ENCODE peak calls at places on chromosomes 7 and 10, in four cellular contexts. One of them, this sample, is unnamed.

GRCh38 chr10:60978287-60979115 is 34.5 kb upstream of the RHOBTB1 start:
- DNase-seq in osteocyte: no peak
- DNase-seq in CD4-positive, alpha-beta T cell: no peak
- DNase-seq in upper lobe of right lung: no peak
- DNase-seq in this sample: no peak

GRCh38 chr7:16345979-16346958 is 75.1 kb downstream of the CRPPA start:
- DNase-seq in CD4-positive, alpha-beta T cell: no peak
- DNase-seq in osteocyte: no peak
- DNase-seq in upper lobe of right lung: no peak
- DNase-seq in this sample: no peak

GRCh38 chr10:47458466-47459154 is 25.3 kb downstream of the ANXA8 start:
- DNase-seq in CD4-positive, alpha-beta T cell: no peak
- DNase-seq in osteocyte: no peak
- DNase-seq in upper lobe of right lung: no peak
- DNase-seq in this sample: no peak

GRCh38 chr10:79102056-79102874 is 33.5 kb downstream of the ZMIZ1 start:
- DNase-seq in CD4-positive, alpha-beta T cell: no peak
- DNase-seq in osteocyte: peak; percentile 87
- DNase-seq in upper lobe of right lung: no peak
- DNase-seq in this sample: no peak

GRCh38 chr10:22609719-22610118 is 104.7 kb downstream of the PIP4K2A start:
- DNase-seq in CD4-positive, alpha-beta T cell: no peak
- DNase-seq in osteocyte: no peak
- DNase-seq in upper lobe of right lung: no peak
- DNase-seq in this sample: no peak

GRCh38 chr7:111878788-111879187 is 316.5 kb upstream of the IMMP2L start:
- DNase-seq in CD4-positive, alpha-beta T cell: no peak
- DNase-seq in upper lobe of right lung: no peak
- DNase-seq in osteocyte: no peak
- DNase-seq in this sample: no peak

GRCh38 chr7:133887459-133887858 is 239.7 kb upstream of the LRGUK start:
- DNase-seq in upper lobe of right lung: no peak
- DNase-seq in osteocyte: no peak
- DNase-seq in CD4-positive, alpha-beta T cell: no peak
- DNase-seq in this sample: no peak

GRCh38 chr7:155780884-155781283 is 31.4 kb downstream of the SHH start:
- DNase-seq in CD4-positive, alpha-beta T cell: no peak
- DNase-seq in osteocyte: no peak
- DNase-seq in upper lobe of right lung: no peak
- DNase-seq in this sample: no peak

GRCh38 chr7:135801877-135802276 is 53.3 kb upstream of the FAM180A start:
- DNase-seq in upper lobe of right lung: no peak
- DNase-seq in osteocyte: no peak
- DNase-seq in CD4-positive, alpha-beta T cell: no peak
- DNase-seq in this sample: no peak

GRCh38 chr10:119313645-119314044 is 106.3 kb downstream of the GRK5 start:
- DNase-seq in upper lobe of right lung: no peak
- DNase-seq in CD4-positive, alpha-beta T cell: peak; percentile 41
- DNase-seq in osteocyte: no peak
- DNase-seq in this sample: peak; percentile 70

GRCh38 chr10:79905322-79906314 is 43.3 kb downstream of the SFTPD start:
- DNase-seq in osteocyte: no peak
- DNase-seq in CD4-positive, alpha-beta T cell: no peak
- DNase-seq in upper lobe of right lung: no peak
- DNase-seq in this sample: no peak

GRCh38 chr7:13231216-13231615 is 543.8 kb downstream of the ARL4A start:
- DNase-seq in upper lobe of right lung: no peak
- DNase-seq in CD4-positive, alpha-beta T cell: no peak
- DNase-seq in osteocyte: no peak
- DNase-seq in this sample: no peak

GRCh38 chr7:17056491-17057142 is 174.8 kb upstream of the AGR3 start:
- DNase-seq in osteocyte: no peak
- DNase-seq in upper lobe of right lung: no peak
- DNase-seq in CD4-positive, alpha-beta T cell: no peak
- DNase-seq in this sample: no peak

GRCh38 chr7:133857376-133858119 is 269.6 kb upstream of the LRGUK start:
- DNase-seq in CD4-positive, alpha-beta T cell: no peak
- DNase-seq in osteocyte: no peak
- DNase-seq in upper lobe of right lung: no peak
- DNase-seq in this sample: no peak

GRCh38 chr10:46273506-46274477 is 13.0 kb upstream of the ANTXRL start:
- DNase-seq in osteocyte: peak; percentile 59
- DNase-seq in upper lobe of right lung: no peak
- DNase-seq in CD4-positive, alpha-beta T cell: no peak
- DNase-seq in this sample: no peak

GRCh38 chr10:11687779-11688447 is 54.3 kb upstream of the ECHDC3 start:
- DNase-seq in upper lobe of right lung: no peak
- DNase-seq in CD4-positive, alpha-beta T cell: no peak
- DNase-seq in osteocyte: no peak
- DNase-seq in this sample: no peak

GRCh38 chr10:90788987-90789386 is 68.9 kb downstream of the HTR7 start:
- DNase-seq in CD4-positive, alpha-beta T cell: no peak
- DNase-seq in upper lobe of right lung: no peak
- DNase-seq in osteocyte: no peak
- DNase-seq in this sample: no peak

GRCh38 chr7:64879097-64879730 is 23.9 kb upstream of the ZNF273 start:
- DNase-seq in CD4-positive, alpha-beta T cell: no peak
- DNase-seq in osteocyte: peak; percentile 72
- DNase-seq in upper lobe of right lung: no peak
- DNase-seq in this sample: peak; percentile 12

GRCh38 chr7:154430640-154431039 is 378.4 kb downstream of the DPP6 start:
- DNase-seq in upper lobe of right lung: no peak
- DNase-seq in CD4-positive, alpha-beta T cell: no peak
- DNase-seq in osteocyte: no peak
- DNase-seq in this sample: no peak

GRCh38 chr10:131159771-131160170 is 151.8 kb downstream of the TCERG1L start:
- DNase-seq in upper lobe of right lung: peak; percentile 25
- DNase-seq in CD4-positive, alpha-beta T cell: no peak
- DNase-seq in osteocyte: no peak
- DNase-seq in this sample: no peak

GRCh38 chr10:49783645-49784044 is 21.5 kb upstream of the OGDHL start:
- DNase-seq in upper lobe of right lung: no peak
- DNase-seq in CD4-positive, alpha-beta T cell: no peak
- DNase-seq in osteocyte: no peak
- DNase-seq in this sample: no peak

GRCh38 chr7:28748934-28749584 is 209.1 kb downstream of the TRIL start:
- DNase-seq in upper lobe of right lung: no peak
- DNase-seq in osteocyte: no peak
- DNase-seq in CD4-positive, alpha-beta T cell: no peak
- DNase-seq in this sample: no peak

GRCh38 chr10:30184397-30185033 is 125.1 kb upstream of the JCAD start:
- DNase-seq in CD4-positive, alpha-beta T cell: no peak
- DNase-seq in osteocyte: no peak
- DNase-seq in upper lobe of right lung: no peak
- DNase-seq in this sample: no peak

GRCh38 chr10:80182986-80183385 is 22.4 kb downstream of the ANXA11 start:
- DNase-seq in CD4-positive, alpha-beta T cell: no peak
- DNase-seq in upper lobe of right lung: no peak
- DNase-seq in osteocyte: no peak
- DNase-seq in this sample: no peak

GRCh38 chr10:13335881-13336280 is 12.2 kb downstream of the SEPHS1 start:
- DNase-seq in osteocyte: no peak
- DNase-seq in CD4-positive, alpha-beta T cell: no peak
- DNase-seq in upper lobe of right lung: no peak
- DNase-seq in this sample: no peak

GRCh38 chr10:129516846-129517679 is 50.0 kb downstream of the MGMT start:
- DNase-seq in upper lobe of right lung: no peak
- DNase-seq in CD4-positive, alpha-beta T cell: no peak
- DNase-seq in osteocyte: peak; percentile 76
- DNase-seq in this sample: no peak

GRCh38 chr7:2738110-2738509 is 50.1 kb downstream of the AMZ1 start:
- DNase-seq in upper lobe of right lung: no peak
- DNase-seq in osteocyte: peak; percentile 64
- DNase-seq in CD4-positive, alpha-beta T cell: no peak
- DNase-seq in this sample: no peak

GRCh38 chr10:99682032-99682431 is 22.7 kb downstream of the ENTPD7 start:
- DNase-seq in CD4-positive, alpha-beta T cell: no peak
- DNase-seq in osteocyte: no peak
- DNase-seq in upper lobe of right lung: no peak
- DNase-seq in this sample: no peak

GRCh38 chr7:20158684-20159083 is 58.5 kb downstream of the MACC1 start:
- DNase-seq in upper lobe of right lung: no peak
- DNase-seq in CD4-positive, alpha-beta T cell: no peak
- DNase-seq in osteocyte: no peak
- DNase-seq in this sample: no peak
- TF ChIP-seq CTCF in upper lobe of right lung: peak; percentile 33
- TF ChIP-seq CTCF in CD4-positive, alpha-beta T cell: no peak
- TF ChIP-seq CTCF in osteocyte: peak; percentile 52
- TF ChIP-seq CTCF in this sample: no peak

DNA sequence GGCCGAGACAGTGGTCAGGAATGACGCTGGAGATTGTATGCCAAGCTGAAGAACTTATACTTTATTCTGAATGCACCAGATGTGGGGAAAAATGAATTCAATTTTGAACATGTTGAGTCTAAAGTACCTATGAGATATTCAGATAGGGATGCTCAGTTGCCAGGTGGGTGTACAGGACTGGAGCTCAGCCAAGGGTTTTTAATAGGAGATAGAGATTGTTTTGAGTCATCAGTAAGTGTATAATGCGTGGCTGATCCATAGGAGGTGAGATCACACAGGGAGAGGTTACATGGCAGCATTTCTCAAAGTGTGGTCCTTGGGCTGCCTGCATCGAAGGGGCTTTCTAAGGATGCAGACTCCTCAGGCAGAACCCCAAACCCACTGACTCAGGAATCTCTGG is 6.8 kb upstream of the HIPK2 start:
- DNase-seq in CD4-positive, alpha-beta T cell: no peak
- DNase-seq in osteocyte: no peak
- DNase-seq in upper lobe of right lung: no peak
- DNase-seq in this sample: no peak
- TF ChIP-seq CTCF in CD4-positive, alpha-beta T cell: no peak
- TF ChIP-seq CTCF in osteocyte: no peak
- TF ChIP-seq CTCF in upper lobe of right lung: no peak
- TF ChIP-seq CTCF in this sample: no peak

GRCh38 chr10:5092375-5092774 is 1.8 kb upstream of the AKR1C3 start:
- DNase-seq in CD4-positive, alpha-beta T cell: no peak
- DNase-seq in osteocyte: no peak
- DNase-seq in upper lobe of right lung: no peak
- DNase-seq in this sample: no peak

GRCh38 chr10:5091196-5091595 is 3.0 kb upstream of the AKR1C3 start:
- DNase-seq in upper lobe of right lung: no peak
- DNase-seq in CD4-positive, alpha-beta T cell: no peak
- DNase-seq in osteocyte: no peak
- DNase-seq in this sample: no peak

GRCh38 chr10:5090551-5090950 is 3.7 kb upstream of the AKR1C3 start:
- DNase-seq in upper lobe of right lung: no peak
- DNase-seq in CD4-positive, alpha-beta T cell: no peak
- DNase-seq in osteocyte: no peak
- DNase-seq in this sample: no peak

GRCh38 chr10:5088703-5089261 is 5.4 kb upstream of the AKR1C3 start:
- DNase-seq in CD4-positive, alpha-beta T cell: no peak
- DNase-seq in osteocyte: no peak
- DNase-seq in upper lobe of right lung: no peak
- DNase-seq in this sample: no peak

GRCh38 chr10:5089869-5090268 is 4.3 kb upstream of the AKR1C3 start:
- DNase-seq in upper lobe of right lung: no peak
- DNase-seq in osteocyte: no peak
- DNase-seq in CD4-positive, alpha-beta T cell: no peak
- DNase-seq in this sample: no peak
- TF ChIP-seq CTCF in upper lobe of right lung: peak; percentile 36
- TF ChIP-seq CTCF in osteocyte: peak; percentile 32
- TF ChIP-seq CTCF in CD4-positive, alpha-beta T cell: no peak
- TF ChIP-seq CTCF in this sample: peak; percentile 66

DNA sequence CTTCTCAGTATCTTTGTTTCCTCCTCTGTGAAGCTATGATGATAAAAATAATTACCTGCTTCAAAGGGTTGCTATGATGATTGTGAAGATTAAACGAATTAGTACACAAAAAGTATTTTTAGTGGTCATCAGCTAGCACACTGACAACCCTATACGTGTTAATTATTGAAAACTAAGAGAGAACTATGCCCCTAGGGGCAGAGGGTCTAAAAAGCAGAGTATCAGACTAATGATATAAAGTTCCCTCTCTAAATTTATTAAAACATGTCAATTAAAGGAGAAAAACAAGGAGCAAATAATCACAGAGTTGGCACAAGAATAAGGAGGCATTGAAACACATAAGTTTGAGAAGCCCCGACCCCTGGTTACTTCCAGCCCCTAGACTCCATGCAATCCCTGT is 34.4 kb upstream of the ADD3 start:
- DNase-seq in CD4-positive, alpha-beta T cell: no peak
- DNase-seq in osteocyte: no peak
- DNase-seq in upper lobe of right lung: no peak
- DNase-seq in this sample: no peak
- TF ChIP-seq CTCF in CD4-positive, alpha-beta T cell: no peak
- TF ChIP-seq CTCF in osteocyte: no peak
- TF ChIP-seq CTCF in upper lobe of right lung: no peak
- TF ChIP-seq CTCF in this sample: no peak

DNA sequence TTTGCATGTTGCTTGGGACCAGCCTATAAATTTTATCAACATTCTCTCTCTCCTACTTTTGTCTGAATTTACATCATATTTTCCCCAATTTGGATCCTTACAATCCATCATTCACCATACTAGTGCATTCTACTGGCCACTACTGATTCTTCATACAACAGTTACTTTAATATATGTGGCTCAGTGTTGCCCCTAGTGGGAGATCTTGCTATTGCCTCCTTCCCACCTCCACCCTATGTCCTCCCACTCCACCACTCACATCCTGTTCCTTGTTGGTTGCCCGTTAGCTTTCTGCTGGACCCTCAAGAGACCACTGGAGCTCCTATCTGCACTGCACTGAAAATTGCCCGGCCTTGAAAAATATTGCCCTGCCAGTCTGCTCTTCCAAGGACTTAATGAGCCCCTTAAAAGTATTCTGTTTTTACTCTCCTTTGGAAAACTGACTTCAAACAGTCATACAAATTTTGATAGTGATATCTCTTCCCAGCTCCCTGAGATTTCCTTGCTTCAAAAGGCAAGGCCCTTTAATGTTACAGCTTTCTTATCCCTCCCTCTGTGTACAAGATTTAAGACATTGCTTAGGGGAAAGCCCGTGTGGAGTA is 243.2 kb upstream of the TMEM229A start:
- DNase-seq in upper lobe of right lung: no peak
- DNase-seq in osteocyte: no peak
- DNase-seq in CD4-positive, alpha-beta T cell: no peak
- DNase-seq in this sample: no peak
- TF ChIP-seq CTCF in upper lobe of right lung: peak; percentile 33
- TF ChIP-seq CTCF in osteocyte: peak; percentile 46
- TF ChIP-seq CTCF in CD4-positive, alpha-beta T cell: no peak
- TF ChIP-seq CTCF in this sample: no peak